ENCODE peak calls at places on chromosomes 3 and 15, in seven cellular contexts. One of them, this sample, is unnamed.
A peak's percentile ranks its signal among the peaks of the same experiment; 100 is the strongest.

GRCh38 chr15:72902245-72902928 is 118.8 kb upstream of the ADPGK start:
- DNase-seq in activated CD8-positive, alpha-beta memory T cell treated with anti-CD3 and anti-CD28 coated beads, Interleukin-2, amount 10 ng/mL, durations not matched to agents 7 days and 5 days: no peak
- DNase-seq in adrenal gland: peak; percentile 23
- DNase-seq in cerebellar cortex: peak; percentile 40
- DNase-seq in memory B cell: no peak
- DNase-seq in amniotic stem cell: no peak
- DNase-seq in neural crest cell: no peak
- DNase-seq in this sample: no peak

GRCh38 chr3:176696816-176697215 is 500.5 kb downstream of the TBL1XR1 start:
- DNase-seq in activated CD8-positive, alpha-beta memory T cell treated with anti-CD3 and anti-CD28 coated beads, Interleukin-2, amount 10 ng/mL, durations not matched to agents 7 days and 5 days: no peak
- DNase-seq in adrenal gland: no peak
- DNase-seq in cerebellar cortex: no peak
- DNase-seq in memory B cell: no peak
- DNase-seq in amniotic stem cell: no peak
- DNase-seq in neural crest cell: no peak
- DNase-seq in this sample: no peak

GRCh38 chr15:39235084-39235795 is 345.6 kb upstream of the THBS1 start:
- DNase-seq in activated CD8-positive, alpha-beta memory T cell treated with anti-CD3 and anti-CD28 coated beads, Interleukin-2, amount 10 ng/mL, durations not matched to agents 7 days and 5 days: no peak
- DNase-seq in adrenal gland: no peak
- DNase-seq in cerebellar cortex: no peak
- DNase-seq in memory B cell: no peak
- DNase-seq in amniotic stem cell: no peak
- DNase-seq in neural crest cell: no peak
- DNase-seq in this sample: no peak

GRCh38 chr3:121072128-121072527 is 164.1 kb downstream of the STXBP5L start:
- DNase-seq in activated CD8-positive, alpha-beta memory T cell treated with anti-CD3 and anti-CD28 coated beads, Interleukin-2, amount 10 ng/mL, durations not matched to agents 7 days and 5 days: no peak
- DNase-seq in adrenal gland: no peak
- DNase-seq in cerebellar cortex: peak; percentile 68
- DNase-seq in memory B cell: no peak
- DNase-seq in amniotic stem cell: no peak
- DNase-seq in neural crest cell: no peak
- DNase-seq in this sample: no peak

GRCh38 chr3:22045882-22046281 is 294.9 kb upstream of the ZNF385D start:
- DNase-seq in activated CD8-positive, alpha-beta memory T cell treated with anti-CD3 and anti-CD28 coated beads, Interleukin-2, amount 10 ng/mL, durations not matched to agents 7 days and 5 days: no peak
- DNase-seq in adrenal gland: no peak
- DNase-seq in cerebellar cortex: no peak
- DNase-seq in memory B cell: no peak
- DNase-seq in amniotic stem cell: no peak
- DNase-seq in neural crest cell: no peak
- DNase-seq in this sample: no peak

GRCh38 chr3:138118863-138119766 is 3.7 kb upstream of the DZIP1L start:
- DNase-seq in activated CD8-positive, alpha-beta memory T cell treated with anti-CD3 and anti-CD28 coated beads, Interleukin-2, amount 10 ng/mL, durations not matched to agents 7 days and 5 days: peak; percentile 69
- DNase-seq in adrenal gland: peak; percentile 83
- DNase-seq in cerebellar cortex: peak; percentile 88
- DNase-seq in memory B cell: peak; percentile 39
- DNase-seq in amniotic stem cell: peak; percentile 57
- DNase-seq in neural crest cell: peak; percentile 82
- DNase-seq in this sample: peak; percentile 73

GRCh38 chr3:179421500-179421899 is 29.8 kb downstream of the GNB4 start:
- DNase-seq in activated CD8-positive, alpha-beta memory T cell treated with anti-CD3 and anti-CD28 coated beads, Interleukin-2, amount 10 ng/mL, durations not matched to agents 7 days and 5 days: no peak
- DNase-seq in adrenal gland: peak; percentile 28
- DNase-seq in cerebellar cortex: peak; percentile 19
- DNase-seq in memory B cell: no peak
- DNase-seq in amniotic stem cell: no peak
- DNase-seq in neural crest cell: no peak
- DNase-seq in this sample: no peak

GRCh38 chr3:112747624-112748023 is 99.0 kb downstream of the CD200R1L start:
- DNase-seq in activated CD8-positive, alpha-beta memory T cell treated with anti-CD3 and anti-CD28 coated beads, Interleukin-2, amount 10 ng/mL, durations not matched to agents 7 days and 5 days: no peak
- DNase-seq in adrenal gland: no peak
- DNase-seq in cerebellar cortex: no peak
- DNase-seq in memory B cell: no peak
- DNase-seq in amniotic stem cell: no peak
- DNase-seq in neural crest cell: no peak
- DNase-seq in this sample: no peak

GRCh38 chr15:89785771-89786135 is 9.6 kb downstream of the MESP2 start:
- DNase-seq in activated CD8-positive, alpha-beta memory T cell treated with anti-CD3 and anti-CD28 coated beads, Interleukin-2, amount 10 ng/mL, durations not matched to agents 7 days and 5 days: no peak
- DNase-seq in adrenal gland: no peak
- DNase-seq in cerebellar cortex: no peak
- DNase-seq in memory B cell: no peak
- DNase-seq in amniotic stem cell: no peak
- DNase-seq in neural crest cell: no peak
- DNase-seq in this sample: no peak

GRCh38 chr3:115359507-115359906 is 212.4 kb upstream of the ZBTB20 start:
- DNase-seq in activated CD8-positive, alpha-beta memory T cell treated with anti-CD3 and anti-CD28 coated beads, Interleukin-2, amount 10 ng/mL, durations not matched to agents 7 days and 5 days: no peak
- DNase-seq in adrenal gland: no peak
- DNase-seq in cerebellar cortex: no peak
- DNase-seq in memory B cell: no peak
- DNase-seq in amniotic stem cell: no peak
- DNase-seq in neural crest cell: no peak
- DNase-seq in this sample: no peak

GRCh38 chr3:66938338-66938963 is 59.7 kb upstream of the KBTBD8 start:
- DNase-seq in activated CD8-positive, alpha-beta memory T cell treated with anti-CD3 and anti-CD28 coated beads, Interleukin-2, amount 10 ng/mL, durations not matched to agents 7 days and 5 days: peak; percentile 43
- DNase-seq in adrenal gland: peak; percentile 47
- DNase-seq in cerebellar cortex: peak; percentile 71
- DNase-seq in memory B cell: peak; percentile 27
- DNase-seq in amniotic stem cell: peak; percentile 17
- DNase-seq in neural crest cell: peak; percentile 54
- DNase-seq in this sample: no peak

GRCh38 chr3:95899494-95899893 is 914.9 kb upstream of the EPHA6 start:
- DNase-seq in activated CD8-positive, alpha-beta memory T cell treated with anti-CD3 and anti-CD28 coated beads, Interleukin-2, amount 10 ng/mL, durations not matched to agents 7 days and 5 days: no peak
- DNase-seq in adrenal gland: no peak
- DNase-seq in cerebellar cortex: no peak
- DNase-seq in memory B cell: no peak
- DNase-seq in amniotic stem cell: no peak
- DNase-seq in neural crest cell: no peak
- DNase-seq in this sample: no peak

GRCh38 chr3:138023754-138024153 is 13.8 kb downstream of the CLDN18 start:
- DNase-seq in activated CD8-positive, alpha-beta memory T cell treated with anti-CD3 and anti-CD28 coated beads, Interleukin-2, amount 10 ng/mL, durations not matched to agents 7 days and 5 days: no peak
- DNase-seq in adrenal gland: no peak
- DNase-seq in cerebellar cortex: no peak
- DNase-seq in memory B cell: no peak
- DNase-seq in amniotic stem cell: no peak
- DNase-seq in neural crest cell: no peak
- DNase-seq in this sample: no peak

This sample was measured in SW 1271.